ENCODE peak calls at places on chromosomes 5 and 9, in seven cellular contexts. One of them, this sample, is unnamed.

GRCh38 chr9:98479449-98479848 is 224.0 kb upstream of the TBC1D2 start:
- DNase-seq in iPS-NIHi11: no peak
- DNase-seq in effector memory CD4-positive, alpha-beta T cell: no peak
- DNase-seq in PC-9: no peak
- DNase-seq in hepatocyte: no peak
- DNase-seq in A673: no peak
- DNase-seq in memory B cell: no peak
- DNase-seq in this sample: no peak

GRCh38 chr5:16773990-16774389 is 157.2 kb upstream of the RETREG1 start:
- DNase-seq in iPS-NIHi11: peak
- DNase-seq in effector memory CD4-positive, alpha-beta T cell: no peak
- DNase-seq in PC-9: no peak
- DNase-seq in hepatocyte: no peak
- DNase-seq in A673: peak
- DNase-seq in memory B cell: no peak
- DNase-seq in this sample: no peak

GRCh38 chr5:99169309-99169708 is 240.5 kb upstream of the CHD1 start:
- DNase-seq in iPS-NIHi11: no peak
- DNase-seq in effector memory CD4-positive, alpha-beta T cell: no peak
- DNase-seq in PC-9: no peak
- DNase-seq in hepatocyte: peak
- DNase-seq in A673: peak
- DNase-seq in memory B cell: no peak
- DNase-seq in this sample: no peak

GRCh38 chr5:165325201-165325600 is 1819.8 kb downstream of the MAT2B start:
- DNase-seq in iPS-NIHi11: no peak
- DNase-seq in effector memory CD4-positive, alpha-beta T cell: no peak
- DNase-seq in PC-9: no peak
- DNase-seq in hepatocyte: no peak
- DNase-seq in A673: peak
- DNase-seq in memory B cell: no peak
- DNase-seq in this sample: no peak

GRCh38 chr5:1404062-1404461 is 41.2 kb downstream of the SLC6A3 start:
- DNase-seq in iPS-NIHi11: no peak
- DNase-seq in effector memory CD4-positive, alpha-beta T cell: no peak
- DNase-seq in PC-9: no peak
- DNase-seq in hepatocyte: no peak
- DNase-seq in A673: no peak
- DNase-seq in memory B cell: no peak
- DNase-seq in this sample: no peak

GRCh38 chr5:176412517-176413254 is 3.7 kb downstream of the CLTB start:
- DNase-seq in iPS-NIHi11: no peak
- DNase-seq in effector memory CD4-positive, alpha-beta T cell: no peak
- DNase-seq in PC-9: no peak
- DNase-seq in hepatocyte: no peak
- DNase-seq in A673: no peak
- DNase-seq in memory B cell: no peak
- DNase-seq in this sample: no peak

GRCh38 chr5:152532714-152533113 is 127.6 kb upstream of the NMUR2 start:
- DNase-seq in iPS-NIHi11: peak
- DNase-seq in effector memory CD4-positive, alpha-beta T cell: no peak
- DNase-seq in PC-9: no peak
- DNase-seq in hepatocyte: peak
- DNase-seq in A673: peak
- DNase-seq in memory B cell: no peak
- DNase-seq in this sample: peak

GRCh38 chr5:175728316-175728715 is 70.4 kb downstream of the HRH2 start:
- DNase-seq in iPS-NIHi11: no peak
- DNase-seq in effector memory CD4-positive, alpha-beta T cell: no peak
- DNase-seq in PC-9: no peak
- DNase-seq in hepatocyte: no peak
- DNase-seq in A673: no peak
- DNase-seq in memory B cell: no peak
- DNase-seq in this sample: no peak

GRCh38 chr9:2015581-2016410 is 649 bp downstream of the SMARCA2 start:
- DNase-seq in iPS-NIHi11: peak
- DNase-seq in effector memory CD4-positive, alpha-beta T cell: peak
- DNase-seq in PC-9: peak
- DNase-seq in hepatocyte: peak
- DNase-seq in A673: peak
- DNase-seq in memory B cell: no peak
- DNase-seq in this sample: peak

GRCh38 chr5:160001457-160001856 is 7.5 kb upstream of the TTC1 start:
- DNase-seq in iPS-NIHi11: no peak
- DNase-seq in effector memory CD4-positive, alpha-beta T cell: no peak
- DNase-seq in PC-9: no peak
- DNase-seq in hepatocyte: no peak
- DNase-seq in A673: no peak
- DNase-seq in memory B cell: no peak
- DNase-seq in this sample: no peak

GRCh38 chr5:55187370-55187769 is 14.4 kb upstream of the CDC20B start:
- DNase-seq in iPS-NIHi11: peak
- DNase-seq in effector memory CD4-positive, alpha-beta T cell: no peak
- DNase-seq in PC-9: no peak
- DNase-seq in hepatocyte: peak
- DNase-seq in A673: peak
- DNase-seq in memory B cell: no peak
- DNase-seq in this sample: no peak

GRCh38 chr5:57493034-57493433 is 10.4 kb upstream of the ACTBL2 start:
- DNase-seq in iPS-NIHi11: no peak
- DNase-seq in effector memory CD4-positive, alpha-beta T cell: no peak
- DNase-seq in PC-9: peak
- DNase-seq in hepatocyte: no peak
- DNase-seq in A673: no peak
- DNase-seq in memory B cell: no peak
- DNase-seq in this sample: no peak

GRCh38 chr5:158589939-158590338 is 509.8 kb downstream of the EBF1 start:
- DNase-seq in iPS-NIHi11: no peak
- DNase-seq in effector memory CD4-positive, alpha-beta T cell: no peak
- DNase-seq in PC-9: no peak
- DNase-seq in hepatocyte: no peak
- DNase-seq in A673: no peak
- DNase-seq in memory B cell: no peak
- DNase-seq in this sample: no peak

GRCh38 chr9:131692612-131692976 is 47.3 kb downstream of the RAPGEF1 start:
- DNase-seq in iPS-NIHi11: no peak
- DNase-seq in effector memory CD4-positive, alpha-beta T cell: no peak
- DNase-seq in PC-9: no peak
- DNase-seq in hepatocyte: no peak
- DNase-seq in A673: no peak
- DNase-seq in memory B cell: no peak
- DNase-seq in this sample: no peak

GRCh38 chr5:148388692-148389091 is 4.9 kb downstream of the FBXO38 start:
- DNase-seq in iPS-NIHi11: no peak
- DNase-seq in effector memory CD4-positive, alpha-beta T cell: no peak
- DNase-seq in PC-9: no peak
- DNase-seq in hepatocyte: no peak
- DNase-seq in A673: no peak
- DNase-seq in memory B cell: no peak
- DNase-seq in this sample: no peak

GRCh38 chr5:95959964-95960801 is 1.5 kb downstream of the ELL2 start:
- DNase-seq in iPS-NIHi11: no peak
- DNase-seq in effector memory CD4-positive, alpha-beta T cell: no peak
- DNase-seq in PC-9: peak
- DNase-seq in hepatocyte: peak
- DNase-seq in A673: peak
- DNase-seq in memory B cell: peak
- DNase-seq in this sample: peak

GRCh38 chr5:43581398-43581797 is 21.6 kb upstream of the NNT start:
- DNase-seq in iPS-NIHi11: no peak
- DNase-seq in effector memory CD4-positive, alpha-beta T cell: no peak
- DNase-seq in PC-9: no peak
- DNase-seq in hepatocyte: no peak
- DNase-seq in A673: no peak
- DNase-seq in memory B cell: no peak
- DNase-seq in this sample: no peak

GRCh38 chr9:114397219-114397847 is 9.6 kb upstream of the AKNA start:
- DNase-seq in iPS-NIHi11: no peak
- DNase-seq in effector memory CD4-positive, alpha-beta T cell: no peak
- DNase-seq in PC-9: no peak
- DNase-seq in hepatocyte: peak
- DNase-seq in A673: no peak
- DNase-seq in memory B cell: no peak
- DNase-seq in this sample: no peak

GRCh38 chr5:170280090-170280493 is 17.5 kb downstream of the LCP2 start:
- DNase-seq in iPS-NIHi11: peak
- DNase-seq in effector memory CD4-positive, alpha-beta T cell: no peak
- DNase-seq in PC-9: no peak
- DNase-seq in hepatocyte: no peak
- DNase-seq in A673: no peak
- DNase-seq in memory B cell: no peak
- DNase-seq in this sample: peak

GRCh38 chr9:134374301-134375010 is 48.2 kb downstream of the RXRA start:
- DNase-seq in iPS-NIHi11: no peak
- DNase-seq in effector memory CD4-positive, alpha-beta T cell: no peak
- DNase-seq in PC-9: no peak
- DNase-seq in hepatocyte: no peak
- DNase-seq in A673: no peak
- DNase-seq in memory B cell: no peak
- DNase-seq in this sample: no peak

GRCh38 chr5:64789457-64789856 is 20.7 kb downstream of the CWC27 start:
- DNase-seq in iPS-NIHi11: no peak
- DNase-seq in effector memory CD4-positive, alpha-beta T cell: no peak
- DNase-seq in PC-9: no peak
- DNase-seq in hepatocyte: no peak
- DNase-seq in A673: peak
- DNase-seq in memory B cell: no peak
- DNase-seq in this sample: no peak

GRCh38 chr5:55102345-55102744 is at the start of gene GZMA:
- DNase-seq in iPS-NIHi11: no peak
- DNase-seq in effector memory CD4-positive, alpha-beta T cell: peak
- DNase-seq in PC-9: no peak
- DNase-seq in hepatocyte: no peak
- DNase-seq in A673: no peak
- DNase-seq in memory B cell: no peak
- DNase-seq in this sample: no peak

GRCh38 chr5:136174021-136174659 is 18.8 kb downstream of the SMIM32 start:
- DNase-seq in iPS-NIHi11: peak
- DNase-seq in effector memory CD4-positive, alpha-beta T cell: no peak
- DNase-seq in PC-9: no peak
- DNase-seq in hepatocyte: peak
- DNase-seq in A673: peak
- DNase-seq in memory B cell: no peak
- DNase-seq in this sample: no peak

GRCh38 chr9:33244150-33244784 is 4.3 kb downstream of the SPINK4 start:
- DNase-seq in iPS-NIHi11: no peak
- DNase-seq in effector memory CD4-positive, alpha-beta T cell: no peak
- DNase-seq in PC-9: no peak
- DNase-seq in hepatocyte: no peak
- DNase-seq in A673: no peak
- DNase-seq in memory B cell: no peak
- DNase-seq in this sample: no peak

GRCh38 chr9:116442528-116442927 is 244.6 kb upstream of the TRIM32 start:
- DNase-seq in iPS-NIHi11: no peak
- DNase-seq in effector memory CD4-positive, alpha-beta T cell: no peak
- DNase-seq in PC-9: no peak
- DNase-seq in hepatocyte: no peak
- DNase-seq in A673: no peak
- DNase-seq in memory B cell: no peak
- DNase-seq in this sample: no peak

GRCh38 chr9:16262467-16263261 is 607.8 kb downstream of the BNC2 start:
- DNase-seq in iPS-NIHi11: no peak
- DNase-seq in effector memory CD4-positive, alpha-beta T cell: no peak
- DNase-seq in PC-9: no peak
- DNase-seq in hepatocyte: no peak
- DNase-seq in A673: no peak
- DNase-seq in memory B cell: no peak
- DNase-seq in this sample: no peak

GRCh38 chr5:88518131-88519016 is 249.7 kb upstream of the TMEM161B start:
- DNase-seq in iPS-NIHi11: no peak
- DNase-seq in effector memory CD4-positive, alpha-beta T cell: no peak
- DNase-seq in PC-9: no peak
- DNase-seq in hepatocyte: no peak
- DNase-seq in A673: no peak
- DNase-seq in memory B cell: no peak
- DNase-seq in this sample: no peak

GRCh38 chr5:168123853-168124528 is 167.5 kb upstream of the WWC1 start:
- DNase-seq in iPS-NIHi11: no peak
- DNase-seq in effector memory CD4-positive, alpha-beta T cell: no peak
- DNase-seq in PC-9: no peak
- DNase-seq in hepatocyte: no peak
- DNase-seq in A673: no peak
- DNase-seq in memory B cell: no peak
- DNase-seq in this sample: no peak

GRCh38 chr5:112779531-112779930 is 41.8 kb downstream of the APC start:
- DNase-seq in iPS-NIHi11: no peak
- DNase-seq in effector memory CD4-positive, alpha-beta T cell: no peak
- DNase-seq in PC-9: no peak
- DNase-seq in hepatocyte: no peak
- DNase-seq in A673: no peak
- DNase-seq in memory B cell: no peak
- DNase-seq in this sample: no peak

GRCh38 chr9:118331622-118332045 is 627.4 kb downstream of the TLR4 start:
- DNase-seq in iPS-NIHi11: no peak
- DNase-seq in effector memory CD4-positive, alpha-beta T cell: no peak
- DNase-seq in PC-9: peak
- DNase-seq in hepatocyte: peak
- DNase-seq in A673: no peak
- DNase-seq in memory B cell: no peak
- DNase-seq in this sample: no peak

GRCh38 chr5:124922255-124922975 is 176.0 kb upstream of the ZNF608 start:
- DNase-seq in iPS-NIHi11: no peak
- DNase-seq in effector memory CD4-positive, alpha-beta T cell: no peak
- DNase-seq in PC-9: no peak
- DNase-seq in hepatocyte: no peak
- DNase-seq in A673: no peak
- DNase-seq in memory B cell: no peak
- DNase-seq in this sample: no peak

GRCh38 chr9:19634881-19635280 is 154.0 kb downstream of the SLC24A2 start:
- DNase-seq in iPS-NIHi11: no peak
- DNase-seq in effector memory CD4-positive, alpha-beta T cell: no peak
- DNase-seq in PC-9: no peak
- DNase-seq in hepatocyte: no peak
- DNase-seq in A673: no peak
- DNase-seq in memory B cell: no peak
- DNase-seq in this sample: no peak

GRCh38 chr5:114101153-114101552 is 260.7 kb upstream of the KCNN2 start:
- DNase-seq in iPS-NIHi11: peak
- DNase-seq in effector memory CD4-positive, alpha-beta T cell: no peak
- DNase-seq in PC-9: no peak
- DNase-seq in hepatocyte: peak
- DNase-seq in A673: peak
- DNase-seq in memory B cell: no peak
- DNase-seq in this sample: peak

GRCh38 chr9:110130211-110130610 is 77.7 kb downstream of the C9orf152 start:
- DNase-seq in iPS-NIHi11: no peak
- DNase-seq in effector memory CD4-positive, alpha-beta T cell: no peak
- DNase-seq in PC-9: no peak
- DNase-seq in hepatocyte: no peak
- DNase-seq in A673: no peak
- DNase-seq in memory B cell: no peak
- DNase-seq in this sample: no peak

GRCh38 chr5:111126896-111127295 is 34.7 kb downstream of the WDR36 start:
- DNase-seq in iPS-NIHi11: no peak
- DNase-seq in effector memory CD4-positive, alpha-beta T cell: no peak
- DNase-seq in PC-9: no peak
- DNase-seq in hepatocyte: no peak
- DNase-seq in A673: no peak
- DNase-seq in memory B cell: no peak
- DNase-seq in this sample: no peak

GRCh38 chr9:92804727-92805126 is 40.1 kb upstream of the BICD2 start:
- DNase-seq in iPS-NIHi11: no peak
- DNase-seq in effector memory CD4-positive, alpha-beta T cell: no peak
- DNase-seq in PC-9: no peak
- DNase-seq in hepatocyte: no peak
- DNase-seq in A673: no peak
- DNase-seq in memory B cell: no peak
- DNase-seq in this sample: no peak

This sample was measured in nephron progenitor cell.